ENCODE peak calls at places on chromosomes 12 and 14, in nine cellular contexts. L is endothelial cell of umbilical vein, W is uterus, S is GM23338, A is right lobe of liver, M is prostate gland, U is tibial artery, P is psoas muscle, R is Peyer's patch. F is an unnamed sample.

GRCh38 chr12:10554228-10554970 is 48.7 kb downstream of the EIF2S3B start:
- DNase-seq in L (no peak), W (no peak), S (no peak), A (no peak), M (no peak), U (no peak), P (no peak), R (no peak), F (no peak)

GRCh38 chr12:32134144-32134888 is 27.7 kb downstream of the BICD1 start:
- DNase-seq in L (peak; percentile 49), W (no peak), S (peak; percentile 50), A (no peak), M (no peak), U (no peak), P (no peak), R (no peak), F (no peak)

GRCh38 chr12:124474709-124475108 is 92.7 kb downstream of the NCOR2 start:
- DNase-seq in L (no peak), W (no peak), S (no peak), A (no peak), M (no peak), U (no peak), P (peak; percentile 87), R (no peak), F (no peak)

GRCh38 chr14:60348211-60348610 is 99.2 kb downstream of the PPM1A start:
- DNase-seq in L (no peak), W (no peak), S (peak; percentile 52), A (no peak), M (no peak), U (no peak), P (no peak), R (no peak), F (no peak)

GRCh38 chr12:115227137-115227615 is 543.2 kb upstream of the TBX3 start:
- DNase-seq in L (no peak), W (no peak), S (no peak), A (no peak), M (no peak), U (no peak), P (peak; percentile 90), R (peak; percentile 48), F (no peak)

GRCh38 chr14:44846232-44846824 is 115.4 kb downstream of the KLHL28 start:
- DNase-seq in L (peak; percentile 38), W (no peak), S (peak; percentile 72), A (no peak), M (no peak), U (no peak), P (no peak), R (no peak), F (no peak)

GRCh38 chr14:68604361-68604730 is 188.5 kb downstream of the ZFP36L1 start:
- DNase-seq in L (no peak), W (no peak), S (no peak), A (peak; percentile 39), M (no peak), U (no peak), P (no peak), R (no peak), F (no peak)

GRCh38 chr12:119072463-119072862 is 91.1 kb downstream of the SRRM4 start:
- DNase-seq in L (no peak), W (no peak), S (no peak), A (no peak), M (no peak), U (no peak), P (no peak), R (no peak), F (no peak)

GRCh38 chr12:110537605-110538409 is 35.7 kb downstream of the RAD9B start:
- DNase-seq in L (no peak), W (no peak), S (no peak), A (peak; percentile 83), M (peak; percentile 82), U (no peak), P (peak; percentile 93), R (peak; percentile 54), F (peak; percentile 82)

GRCh38 chr12:51056242-51056641 is 8.1 kb downstream of the LETMD1 start:
- DNase-seq in L (no peak), W (no peak), S (no peak), A (no peak), M (no peak), U (peak; percentile 36), P (peak; percentile 76), R (no peak), F (peak; percentile 31)

GRCh38 chr12:114864688-114865685 is 181.0 kb upstream of the TBX3 start:
- DNase-seq in L (no peak), W (no peak), S (peak; percentile 28), A (no peak), M (no peak), U (no peak), P (no peak), R (no peak), F (no peak)

GRCh38 chr12:66767454-66768002 is 88.7 kb upstream of the GRIP1 start:
- DNase-seq in L (no peak), W (no peak), S (no peak), A (no peak), M (no peak), U (no peak), P (no peak), R (no peak), F (no peak)

GRCh38 chr12:107749094-107749493 is 11.8 kb downstream of the PRDM4 start:
- DNase-seq in L (peak; percentile 42), W (no peak), S (no peak), A (no peak), M (no peak), U (no peak), P (no peak), R (no peak), F (no peak)

GRCh38 chr12:34124608-34125007 is 102.3 kb downstream of the ALG10 start:
- DNase-seq in L (no peak), W (no peak), S (no peak), A (peak; percentile 50), M (no peak), U (no peak), P (no peak), R (no peak), F (no peak)

GRCh38 chr12:34121360-34121759 is 99.1 kb downstream of the ALG10 start:
- DNase-seq in L (no peak), W (no peak), S (no peak), A (no peak), M (no peak), U (no peak), P (no peak), R (no peak), F (no peak)

GRCh38 chr12:34126805-34127204 is 104.5 kb downstream of the ALG10 start:
- DNase-seq in L (no peak), W (no peak), S (no peak), A (no peak), M (no peak), U (no peak), P (no peak), R (no peak), F (no peak)

GRCh38 chr12:34126239-34126641 is 103.9 kb downstream of the ALG10 start:
- DNase-seq in L (no peak), W (no peak), S (no peak), A (no peak), M (no peak), U (no peak), P (no peak), R (no peak), F (no peak)
- H3K4me3 ChIP-seq in L (no peak overlapping the region), W (no peak overlapping the region), S (no peak overlapping the region), A (peak overlapping the region; percentile 23), M (no peak overlapping the region), U (no peak overlapping the region), P (no peak overlapping the region), R (peak overlapping the region; percentile 16), F (no peak overlapping the region)

DNA sequence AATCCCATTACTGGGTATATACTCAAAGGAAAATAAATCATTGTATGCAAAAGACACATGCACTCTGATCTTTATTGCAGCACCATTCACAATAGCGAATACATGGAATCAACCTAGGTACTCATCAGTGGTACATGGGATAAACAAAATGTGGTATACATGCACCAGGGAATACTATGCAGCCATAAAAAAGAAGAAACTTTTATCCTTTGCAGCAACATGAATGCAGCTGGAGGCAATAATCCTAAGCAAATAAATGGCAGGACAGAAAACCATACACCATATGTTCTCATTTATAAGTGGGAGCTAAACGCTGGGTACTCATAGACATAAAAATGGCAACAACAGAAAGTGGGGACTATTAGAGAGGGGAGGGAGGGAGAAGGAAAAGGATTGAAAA is 15.9 kb downstream of the ERGIC2 start:
- DNase-seq in L (no peak), W (no peak), S (no peak), A (no peak), M (no peak), U (no peak), P (no peak), R (no peak), F (no peak)
- H3K36me3 ChIP-seq in L (no peaks in the 10 kb centered on the region), W (no peaks in the 10 kb centered on the region), S (peaks cover 27% of the 10 kb centered on the region), A (peaks cover 35% of the 10 kb centered on the region), M (no peaks in the 10 kb centered on the region), U (peaks cover 48% of the 10 kb centered on the region), P (no peaks in the 10 kb centered on the region), R (no peaks in the 10 kb centered on the region), F (peaks cover 18% of the 10 kb centered on the region)

GRCh38 chr12:9143929-9144328 is 28.2 kb upstream of the A2M start:
- DNase-seq in L (no peak), W (no peak), S (no peak), A (peak; percentile 62), M (no peak), U (no peak), P (no peak), R (no peak), F (no peak)

GRCh38 chr12:9148926-9149325 is 33.2 kb upstream of the A2M start:
- DNase-seq in L (peak; percentile 79), W (no peak), S (no peak), A (no peak), M (no peak), U (no peak), P (no peak), R (no peak), F (no peak)

GRCh38 chr12:9149372-9149771 is 33.7 kb upstream of the A2M start:
- DNase-seq in L (no peak), W (no peak), S (peak; percentile 74), A (no peak), M (no peak), U (no peak), P (no peak), R (no peak), F (no peak)
- TF ChIP-seq CTCF in L (no peak), W (no peak), S (peak; percentile 85), A (peak; percentile 5), M (no peak), U (no peak), P (no peak), R (no peak), F (no peak)

GRCh38 chr12:23093488-23093887 is 468.5 kb downstream of the ETNK1 start:
- DNase-seq in L (no peak), W (no peak), S (no peak), A (no peak), M (no peak), U (no peak), P (no peak), R (no peak), F (no peak)
- H3K4me3 ChIP-seq in L (no peak overlapping the region), W (no peak overlapping the region), S (no peak overlapping the region), A (no peak overlapping the region), M (no peak overlapping the region), U (no peak overlapping the region), P (no peak overlapping the region), R (no peak overlapping the region), F (no peak overlapping the region)